ENCODE peak calls at places on chromosomes 5 and 9, in seven cellular contexts. One of them, this sample, is unnamed.

GRCh38 chr9:138006576-138007233 is 129.1 kb downstream of the CACNA1B start:
- DNase-seq in CD4-positive, alpha-beta T cell: no peak
- DNase-seq in heart right ventricle: peak
- DNase-seq in GM20000: no peak
- DNase-seq in GM10248: no peak
- DNase-seq in activated CD8-positive, alpha-beta T cell treated with anti-CD3 and anti-CD28 coated beads for 36 hours: no peak
- DNase-seq in GM06990: no peak
- DNase-seq in this sample: no peak

GRCh38 chr5:125290935-125291334 is 544.5 kb upstream of the ZNF608 start:
- DNase-seq in activated CD8-positive, alpha-beta T cell treated with anti-CD3 and anti-CD28 coated beads for 36 hours: no peak
- DNase-seq in heart right ventricle: no peak
- DNase-seq in CD4-positive, alpha-beta T cell: no peak
- DNase-seq in GM20000: no peak
- DNase-seq in GM10248: no peak
- DNase-seq in GM06990: no peak
- DNase-seq in this sample: no peak

GRCh38 chr5:67255881-67256280 is 59.3 kb upstream of the CD180 start:
- DNase-seq in heart right ventricle: no peak
- DNase-seq in CD4-positive, alpha-beta T cell: no peak
- DNase-seq in GM20000: no peak
- DNase-seq in GM10248: no peak
- DNase-seq in GM06990: no peak
- DNase-seq in activated CD8-positive, alpha-beta T cell treated with anti-CD3 and anti-CD28 coated beads for 36 hours: no peak
- DNase-seq in this sample: no peak

GRCh38 chr5:16427572-16427971 is 38.0 kb downstream of the ZNF622 start:
- DNase-seq in heart right ventricle: no peak
- DNase-seq in GM06990: no peak
- DNase-seq in GM10248: no peak
- DNase-seq in activated CD8-positive, alpha-beta T cell treated with anti-CD3 and anti-CD28 coated beads for 36 hours: no peak
- DNase-seq in GM20000: no peak
- DNase-seq in CD4-positive, alpha-beta T cell: no peak
- DNase-seq in this sample: no peak

GRCh38 chr9:134689320-134690181 is 47.9 kb downstream of the COL5A1 start:
- DNase-seq in activated CD8-positive, alpha-beta T cell treated with anti-CD3 and anti-CD28 coated beads for 36 hours: peak
- DNase-seq in GM20000: peak
- DNase-seq in GM10248: peak
- DNase-seq in heart right ventricle: peak
- DNase-seq in CD4-positive, alpha-beta T cell: no peak
- DNase-seq in GM06990: peak
- DNase-seq in this sample: peak

GRCh38 chr5:108858959-108859358 is 111.3 kb downstream of the FER start:
- DNase-seq in GM10248: peak
- DNase-seq in GM20000: peak
- DNase-seq in activated CD8-positive, alpha-beta T cell treated with anti-CD3 and anti-CD28 coated beads for 36 hours: no peak
- DNase-seq in GM06990: peak
- DNase-seq in heart right ventricle: no peak
- DNase-seq in CD4-positive, alpha-beta T cell: no peak
- DNase-seq in this sample: peak

GRCh38 chr9:109520475-109521132 is 22.5 kb upstream of the PTPN3 start:
- DNase-seq in activated CD8-positive, alpha-beta T cell treated with anti-CD3 and anti-CD28 coated beads for 36 hours: peak
- DNase-seq in GM10248: peak
- DNase-seq in heart right ventricle: peak
- DNase-seq in GM06990: no peak
- DNase-seq in CD4-positive, alpha-beta T cell: no peak
- DNase-seq in GM20000: peak
- DNase-seq in this sample: peak

GRCh38 chr5:129820-130219 is 37.9 kb downstream of the PLEKHG4B start:
- DNase-seq in heart right ventricle: no peak
- DNase-seq in activated CD8-positive, alpha-beta T cell treated with anti-CD3 and anti-CD28 coated beads for 36 hours: no peak
- DNase-seq in GM20000: no peak
- DNase-seq in GM10248: no peak
- DNase-seq in CD4-positive, alpha-beta T cell: no peak
- DNase-seq in GM06990: no peak
- DNase-seq in this sample: no peak

GRCh38 chr5:110440058-110440457 is 286.4 kb downstream of the TMEM232 start:
- DNase-seq in GM20000: no peak
- DNase-seq in CD4-positive, alpha-beta T cell: no peak
- DNase-seq in activated CD8-positive, alpha-beta T cell treated with anti-CD3 and anti-CD28 coated beads for 36 hours: no peak
- DNase-seq in GM10248: no peak
- DNase-seq in heart right ventricle: no peak
- DNase-seq in GM06990: no peak
- DNase-seq in this sample: no peak

GRCh38 chr5:81161012-81161601 is 72.0 kb upstream of the CKMT2 start:
- DNase-seq in CD4-positive, alpha-beta T cell: no peak
- DNase-seq in GM20000: peak
- DNase-seq in activated CD8-positive, alpha-beta T cell treated with anti-CD3 and anti-CD28 coated beads for 36 hours: no peak
- DNase-seq in GM06990: peak
- DNase-seq in heart right ventricle: no peak
- DNase-seq in GM10248: peak
- DNase-seq in this sample: peak

GRCh38 chr9:122941560-122942234 is 877 bp downstream of the RABGAP1 start:
- DNase-seq in GM06990: no peak
- DNase-seq in heart right ventricle: no peak
- DNase-seq in activated CD8-positive, alpha-beta T cell treated with anti-CD3 and anti-CD28 coated beads for 36 hours: peak
- DNase-seq in GM20000: peak
- DNase-seq in GM10248: no peak
- DNase-seq in CD4-positive, alpha-beta T cell: no peak
- DNase-seq in this sample: peak

GRCh38 chr9:36486933-36487481 is 85.7 kb upstream of the MELK start:
- DNase-seq in CD4-positive, alpha-beta T cell: peak
- DNase-seq in GM20000: peak
- DNase-seq in activated CD8-positive, alpha-beta T cell treated with anti-CD3 and anti-CD28 coated beads for 36 hours: peak
- DNase-seq in heart right ventricle: peak
- DNase-seq in GM06990: peak
- DNase-seq in GM10248: peak
- DNase-seq in this sample: peak

GRCh38 chr5:180202939-180203573 is 6.0 kb downstream of the RASGEF1C start:
- DNase-seq in CD4-positive, alpha-beta T cell: no peak
- DNase-seq in activated CD8-positive, alpha-beta T cell treated with anti-CD3 and anti-CD28 coated beads for 36 hours: no peak
- DNase-seq in GM10248: no peak
- DNase-seq in GM20000: no peak
- DNase-seq in heart right ventricle: no peak
- DNase-seq in GM06990: no peak
- DNase-seq in this sample: no peak

GRCh38 chr5:105812356-105812755 is 1858.4 kb downstream of the EFNA5 start:
- DNase-seq in GM06990: no peak
- DNase-seq in CD4-positive, alpha-beta T cell: no peak
- DNase-seq in activated CD8-positive, alpha-beta T cell treated with anti-CD3 and anti-CD28 coated beads for 36 hours: no peak
- DNase-seq in GM10248: no peak
- DNase-seq in heart right ventricle: no peak
- DNase-seq in GM20000: no peak
- DNase-seq in this sample: no peak

GRCh38 chr9:94767331-94768099 is 41.0 kb downstream of the AOPEP start:
- DNase-seq in GM10248: no peak
- DNase-seq in GM06990: peak
- DNase-seq in activated CD8-positive, alpha-beta T cell treated with anti-CD3 and anti-CD28 coated beads for 36 hours: no peak
- DNase-seq in GM20000: no peak
- DNase-seq in heart right ventricle: no peak
- DNase-seq in CD4-positive, alpha-beta T cell: no peak
- DNase-seq in this sample: no peak

GRCh38 chr9:75798484-75798883 is 92.0 kb upstream of the PCSK5 start:
- DNase-seq in CD4-positive, alpha-beta T cell: no peak
- DNase-seq in GM10248: no peak
- DNase-seq in GM20000: no peak
- DNase-seq in activated CD8-positive, alpha-beta T cell treated with anti-CD3 and anti-CD28 coated beads for 36 hours: no peak
- DNase-seq in GM06990: no peak
- DNase-seq in heart right ventricle: no peak
- DNase-seq in this sample: no peak

GRCh38 chr9:94613003-94613402 is 19.4 kb upstream of the FBP2 start:
- DNase-seq in GM20000: no peak
- DNase-seq in heart right ventricle: no peak
- DNase-seq in GM06990: no peak
- DNase-seq in GM10248: no peak
- DNase-seq in CD4-positive, alpha-beta T cell: no peak
- DNase-seq in activated CD8-positive, alpha-beta T cell treated with anti-CD3 and anti-CD28 coated beads for 36 hours: no peak
- DNase-seq in this sample: no peak

GRCh38 chr5:171405615-171406014 is 13.8 kb upstream of the FGF18 start:
- DNase-seq in heart right ventricle: no peak
- DNase-seq in GM10248: no peak
- DNase-seq in CD4-positive, alpha-beta T cell: no peak
- DNase-seq in GM06990: no peak
- DNase-seq in GM20000: no peak
- DNase-seq in activated CD8-positive, alpha-beta T cell treated with anti-CD3 and anti-CD28 coated beads for 36 hours: no peak
- DNase-seq in this sample: no peak

GRCh38 chr9:115997923-115998322 is 155.7 kb upstream of the PAPPA start:
- DNase-seq in CD4-positive, alpha-beta T cell: no peak
- DNase-seq in activated CD8-positive, alpha-beta T cell treated with anti-CD3 and anti-CD28 coated beads for 36 hours: no peak
- DNase-seq in heart right ventricle: no peak
- DNase-seq in GM06990: no peak
- DNase-seq in GM10248: no peak
- DNase-seq in GM20000: no peak
- DNase-seq in this sample: no peak

GRCh38 chr9:111561165-111561719 is 36.3 kb downstream of the ZNF483 start:
- DNase-seq in GM06990: no peak
- DNase-seq in GM20000: no peak
- DNase-seq in activated CD8-positive, alpha-beta T cell treated with anti-CD3 and anti-CD28 coated beads for 36 hours: no peak
- DNase-seq in heart right ventricle: no peak
- DNase-seq in CD4-positive, alpha-beta T cell: no peak
- DNase-seq in GM10248: no peak
- DNase-seq in this sample: no peak

GRCh38 chr9:90433398-90433890 is 209.2 kb downstream of the DIRAS2 start:
- DNase-seq in GM20000: no peak
- DNase-seq in heart right ventricle: no peak
- DNase-seq in CD4-positive, alpha-beta T cell: no peak
- DNase-seq in activated CD8-positive, alpha-beta T cell treated with anti-CD3 and anti-CD28 coated beads for 36 hours: no peak
- DNase-seq in GM10248: no peak
- DNase-seq in GM06990: no peak
- DNase-seq in this sample: no peak

GRCh38 chr5:96927008-96927407 is 8.9 kb upstream of the LNPEP start:
- DNase-seq in activated CD8-positive, alpha-beta T cell treated with anti-CD3 and anti-CD28 coated beads for 36 hours: no peak
- DNase-seq in heart right ventricle: no peak
- DNase-seq in GM06990: no peak
- DNase-seq in GM10248: no peak
- DNase-seq in CD4-positive, alpha-beta T cell: no peak
- DNase-seq in GM20000: no peak
- DNase-seq in this sample: no peak

GRCh38 chr9:89466451-89467277 is 31.2 kb downstream of the SEMA4D start:
- DNase-seq in GM20000: peak
- DNase-seq in activated CD8-positive, alpha-beta T cell treated with anti-CD3 and anti-CD28 coated beads for 36 hours: peak
- DNase-seq in CD4-positive, alpha-beta T cell: no peak
- DNase-seq in GM06990: peak
- DNase-seq in GM10248: peak
- DNase-seq in heart right ventricle: no peak
- DNase-seq in this sample: peak

GRCh38 chr5:77991084-77991483 is 214.9 kb upstream of the TBCA start:
- DNase-seq in activated CD8-positive, alpha-beta T cell treated with anti-CD3 and anti-CD28 coated beads for 36 hours: no peak
- DNase-seq in GM06990: no peak
- DNase-seq in heart right ventricle: no peak
- DNase-seq in GM10248: no peak
- DNase-seq in CD4-positive, alpha-beta T cell: no peak
- DNase-seq in GM20000: no peak
- DNase-seq in this sample: no peak
- TF ChIP-seq CTCF in activated CD8-positive, alpha-beta T cell treated with anti-CD3 and anti-CD28 coated beads for 36 hours: no peak
- TF ChIP-seq CTCF in GM06990: peak
- TF ChIP-seq CTCF in heart right ventricle: no peak
- TF ChIP-seq CTCF in GM10248: no peak
- TF ChIP-seq CTCF in CD4-positive, alpha-beta T cell: no peak
- TF ChIP-seq CTCF in GM20000: no peak
- TF ChIP-seq CTCF in this sample: no peak

GRCh38 chr5:144356489-144356888 is 185.8 kb downstream of the KCTD16 start:
- DNase-seq in GM06990: no peak
- DNase-seq in activated CD8-positive, alpha-beta T cell treated with anti-CD3 and anti-CD28 coated beads for 36 hours: no peak
- DNase-seq in heart right ventricle: no peak
- DNase-seq in GM20000: no peak
- DNase-seq in GM10248: no peak
- DNase-seq in CD4-positive, alpha-beta T cell: no peak
- DNase-seq in this sample: no peak
- TF ChIP-seq CTCF in GM06990: no peak
- TF ChIP-seq CTCF in activated CD8-positive, alpha-beta T cell treated with anti-CD3 and anti-CD28 coated beads for 36 hours: no peak
- TF ChIP-seq CTCF in heart right ventricle: no peak
- TF ChIP-seq CTCF in GM20000: no peak
- TF ChIP-seq CTCF in GM10248: no peak
- TF ChIP-seq CTCF in CD4-positive, alpha-beta T cell: no peak
- TF ChIP-seq CTCF in this sample: no peak

GRCh38 chr5:59218424-59219045 is 635.7 kb downstream of the RAB3C start:
- DNase-seq in GM10248: no peak
- DNase-seq in heart right ventricle: no peak
- DNase-seq in activated CD8-positive, alpha-beta T cell treated with anti-CD3 and anti-CD28 coated beads for 36 hours: no peak
- DNase-seq in CD4-positive, alpha-beta T cell: no peak
- DNase-seq in GM06990: no peak
- DNase-seq in GM20000: peak
- DNase-seq in this sample: peak
- TF ChIP-seq CTCF in GM10248: peak
- TF ChIP-seq CTCF in heart right ventricle: peak
- TF ChIP-seq CTCF in activated CD8-positive, alpha-beta T cell treated with anti-CD3 and anti-CD28 coated beads for 36 hours: peak
- TF ChIP-seq CTCF in CD4-positive, alpha-beta T cell: no peak
- TF ChIP-seq CTCF in GM06990: peak
- TF ChIP-seq CTCF in GM20000: no peak
- TF ChIP-seq CTCF in this sample: no peak

DNA sequence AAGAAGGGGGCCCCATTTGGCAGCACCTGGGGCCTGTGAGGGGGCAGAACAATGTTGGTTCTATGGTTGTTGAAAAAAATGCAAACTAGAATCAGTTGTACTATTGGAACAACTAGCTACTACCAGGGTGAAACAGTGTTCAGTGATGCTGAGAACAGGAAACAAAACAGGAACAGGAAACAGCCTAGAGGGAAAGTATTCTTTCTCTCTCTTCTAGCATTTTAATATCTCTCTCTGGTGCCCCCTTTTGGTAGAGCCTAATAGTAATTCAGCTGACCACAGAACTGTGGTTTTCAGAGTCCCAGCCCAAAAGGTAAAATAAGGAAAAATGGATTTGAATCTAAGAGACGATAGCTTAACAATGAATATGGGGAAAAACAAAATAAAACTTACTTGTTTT is 138.0 kb upstream of the KCNN2 start:
- DNase-seq in heart right ventricle: no peak
- DNase-seq in GM10248: no peak
- DNase-seq in CD4-positive, alpha-beta T cell: no peak
- DNase-seq in GM06990: peak
- DNase-seq in GM20000: no peak
- DNase-seq in activated CD8-positive, alpha-beta T cell treated with anti-CD3 and anti-CD28 coated beads for 36 hours: no peak
- DNase-seq in this sample: no peak
- TF ChIP-seq CTCF in heart right ventricle: peak
- TF ChIP-seq CTCF in GM10248: peak
- TF ChIP-seq CTCF in CD4-positive, alpha-beta T cell: no peak
- TF ChIP-seq CTCF in GM06990: peak
- TF ChIP-seq CTCF in GM20000: peak
- TF ChIP-seq CTCF in activated CD8-positive, alpha-beta T cell treated with anti-CD3 and anti-CD28 coated beads for 36 hours: peak
- TF ChIP-seq CTCF in this sample: no peak

GRCh38 chr9:83204047-83204446 is 141.1 kb upstream of the RASEF start:
- DNase-seq in activated CD8-positive, alpha-beta T cell treated with anti-CD3 and anti-CD28 coated beads for 36 hours: no peak
- DNase-seq in GM10248: no peak
- DNase-seq in heart right ventricle: no peak
- DNase-seq in CD4-positive, alpha-beta T cell: no peak
- DNase-seq in GM06990: no peak
- DNase-seq in GM20000: no peak
- DNase-seq in this sample: no peak
- TF ChIP-seq CTCF in activated CD8-positive, alpha-beta T cell treated with anti-CD3 and anti-CD28 coated beads for 36 hours: no peak
- TF ChIP-seq CTCF in GM10248: no peak
- TF ChIP-seq CTCF in heart right ventricle: peak
- TF ChIP-seq CTCF in CD4-positive, alpha-beta T cell: no peak
- TF ChIP-seq CTCF in GM06990: no peak
- TF ChIP-seq CTCF in GM20000: no peak
- TF ChIP-seq CTCF in this sample: no peak

GRCh38 chr5:62281411-62281810 is 24.6 kb upstream of the KIF2A start:
- DNase-seq in activated CD8-positive, alpha-beta T cell treated with anti-CD3 and anti-CD28 coated beads for 36 hours: no peak
- DNase-seq in heart right ventricle: no peak
- DNase-seq in GM10248: no peak
- DNase-seq in GM06990: no peak
- DNase-seq in GM20000: no peak
- DNase-seq in CD4-positive, alpha-beta T cell: no peak
- DNase-seq in this sample: no peak
- TF ChIP-seq CTCF in activated CD8-positive, alpha-beta T cell treated with anti-CD3 and anti-CD28 coated beads for 36 hours: no peak
- TF ChIP-seq CTCF in heart right ventricle: no peak
- TF ChIP-seq CTCF in GM10248: no peak
- TF ChIP-seq CTCF in GM06990: no peak
- TF ChIP-seq CTCF in GM20000: no peak
- TF ChIP-seq CTCF in CD4-positive, alpha-beta T cell: no peak
- TF ChIP-seq CTCF in this sample: no peak